ENCODE peak calls at places on chromosomes 12 and 14, in five cellular contexts. Z is thyroid gland; I is adrenal gland; E is CD8-positive, alpha-beta T cell; U is DND-41. D is an unnamed sample. For H3K36me3, the result is how much of the 10 kb centered on the place peaks cover.

GRCh38 chr12:126554599-126554998 is 1489.4 kb downstream of the AACS start:
- DNase-seq in Z (no peak), I (no peak), E (no peak), U (no peak), D (no peak)

GRCh38 chr14:77044776-77045569 is 16.5 kb upstream of the IRF2BPL start:
- DNase-seq in Z (no peak), I (no peak), E (no peak), U (no peak), D (no peak)

GRCh38 chr12:232731-233614 is 19.0 kb upstream of the SLC6A12 start:
- DNase-seq in Z (peak), I (no peak), E (no peak), U (no peak), D (no peak)

GRCh38 chr12:51395283-51396230 is 4.4 kb upstream of the GALNT6 start:
- DNase-seq in Z (no peak), I (no peak), E (no peak), U (peak), D (no peak)

GRCh38 chr14:83958359-83958758 is 1571.6 kb upstream of the FLRT2 start:
- DNase-seq in Z (no peak), I (no peak), E (no peak), U (no peak), D (no peak)

GRCh38 chr14:70906785-70907171 is 481 bp upstream of the PCNX1 start:
- DNase-seq in Z (no peak), I (peak), E (no peak), U (no peak), D (no peak)

GRCh38 chr14:50089213-50089612 is 27.2 kb downstream of the VCPKMT start:
- DNase-seq in Z (no peak), I (no peak), E (peak), U (no peak), D (no peak)

GRCh38 chr12:115088995-115089841 is 405.2 kb upstream of the TBX3 start:
- DNase-seq in Z (no peak), I (peak), E (no peak), U (no peak), D (no peak)

GRCh38 chr12:108063192-108063591 is 65.9 kb upstream of the WSCD2 start:
- DNase-seq in Z (no peak), I (no peak), E (no peak), U (no peak), D (no peak)

GRCh38 chr12:102365365-102365764 is 115.0 kb downstream of the IGF1 start:
- DNase-seq in Z (no peak), I (no peak), E (no peak), U (no peak), D (no peak)

GRCh38 chr14:54893151-54893760 is 9.4 kb downstream of the GCH1 start:
- DNase-seq in Z (no peak), I (no peak), E (peak), U (peak), D (no peak)

GRCh38 chr12:76032043-76032981 is 736 bp upstream of the PHLDA1 start:
- DNase-seq in Z (peak), I (peak), E (peak), U (no peak), D (no peak)

GRCh38 chr14:102510616-102511520 is 1.3 kb upstream of the ANKRD9 start:
- DNase-seq in Z (peak), I (no peak), E (peak), U (no peak), D (no peak)

GRCh38 chr12:57583008-57583831 is 7.8 kb upstream of the PIP4K2C start:
- DNase-seq in Z (peak), I (peak), E (peak), U (peak), D (no peak)

GRCh38 chr14:93029417-93029816 is 86.3 kb downstream of the ITPK1 start:
- DNase-seq in Z (no peak), I (no peak), E (no peak), U (no peak), D (no peak)

GRCh38 chr14:93031505-93032300 is 84.0 kb downstream of the ITPK1 start:
- DNase-seq in Z (no peak), I (no peak), E (no peak), U (no peak), D (no peak)

GRCh38 chr14:93028724-93029076 is 87.0 kb downstream of the ITPK1 start:
- DNase-seq in Z (peak), I (no peak), E (no peak), U (no peak), D (no peak)

GRCh38 chr14:93030761-93031160 is 85.0 kb downstream of the ITPK1 start:
- DNase-seq in Z (no peak), I (no peak), E (no peak), U (no peak), D (no peak)

GRCh38 chr14:93029911-93030555 is 85.7 kb downstream of the ITPK1 start:
- DNase-seq in Z (no peak), I (no peak), E (no peak), U (no peak), D (no peak)
- TF ChIP-seq CTCF in Z (no peak), I (no peak), E (no peak), U (no peak), D (no peak)

GRCh38 chr12:132125736-132126135 is 18.4 kb downstream of the DDX51 start:
- DNase-seq in Z (no peak), I (no peak), E (no peak), U (no peak), D (no peak)
- H3K36me3 ChIP-seq in Z (under half), I (under half), E (under half), U (half or more), D (under half)

GRCh38 chr14:24172871-24173281 is 996 bp downstream of the REC8 start:
- DNase-seq in Z (no peak), I (no peak), E (no peak), U (peak), D (no peak)
- H3K4me3 ChIP-seq in Z (no peak), I (no peak), E (peak), U (no peak), D (no peak)

GRCh38 chr12:47900480-47901129 is 4.2 kb downstream of the VDR start:
- DNase-seq in Z (peak), I (peak), E (no peak), U (peak), D (no peak)
- TF ChIP-seq CTCF in Z (no peak), I (no peak), E (no peak), U (peak), D (peak)

D was measured in esophagus squamous epithelium.